ENCODE peak calls at places on chromosomes 1 and 21, in eight cellular contexts. R, M, Y, D, K, V, B and A are unnamed samples.

GRCh38 chr1:162617513-162617912 is 14.8 kb upstream of the DDR2 start:
- DNase-seq in Y (no peak), R (no peak), M (no peak), V (no peak), B (no peak), D (no peak), K (no peak), A (no peak)

GRCh38 chr1:107048255-107048654 is 8.2 kb upstream of the PRMT6 start:
- DNase-seq in R (no peak), Y (no peak), D (no peak), V (no peak), B (no peak), M (no peak), K (no peak), A (no peak)

GRCh38 chr1:16237343-16237830 is 404 bp upstream of the CPLANE2 start:
- DNase-seq in D (peak; percentile 65), R (no peak), K (no peak), B (peak; percentile 64), M (peak; percentile 65), Y (no peak), V (no peak), A (no peak)

GRCh38 chr1:176206006-176206960 is 803 bp downstream of the COP1 start:
- DNase-seq in K (no peak), Y (peak; percentile 51), R (peak; percentile 42), D (peak; percentile 24), V (peak; percentile 80), M (peak; percentile 63), B (peak; percentile 45), A (peak; percentile 49)

GRCh38 chr1:156368889-156369684 is at the start of gene RHBG:
- DNase-seq in M (peak; percentile 46), K (no peak), Y (no peak), V (peak; percentile 93), D (no peak), R (peak; percentile 5), B (no peak), A (peak; percentile 30)

GRCh38 chr1:64950284-64950809 is 16.0 kb downstream of the JAK1 start:
- DNase-seq in D (peak; percentile 21), B (no peak), R (no peak), V (no peak), Y (no peak), K (no peak), M (no peak), A (no peak)

GRCh38 chr1:228530951-228531731 is 44.0 kb downstream of the RNF187 start:
- DNase-seq in V (no peak), K (no peak), D (no peak), M (no peak), B (no peak), Y (no peak), R (no peak), A (no peak)

GRCh38 chr1:116418091-116418830 is 45.2 kb downstream of the ATP1A1 start:
- DNase-seq in Y (peak; percentile 76), M (peak; percentile 94), V (peak; percentile 90), D (peak; percentile 72), R (peak; percentile 79), K (peak; percentile 24), B (peak; percentile 80), A (peak; percentile 82)

GRCh38 chr1:119345398-119345797 is 23.2 kb upstream of the HAO2 start:
- DNase-seq in Y (no peak), M (no peak), D (no peak), K (no peak), V (no peak), R (no peak), B (no peak), A (no peak)

GRCh38 chr1:218521414-218522169 is 176.5 kb downstream of the TGFB2 start:
- DNase-seq in R (peak; percentile 28), K (peak; percentile 31), V (peak; percentile 88), Y (no peak), D (peak; percentile 65), M (peak; percentile 68), B (peak; percentile 60), A (peak; percentile 63)

GRCh38 chr1:29542476-29543015 is 306.2 kb downstream of the PTPRU start:
- DNase-seq in R (no peak), B (no peak), D (no peak), Y (no peak), V (no peak), M (no peak), K (no peak), A (no peak)

GRCh38 chr1:78358145-78358544 is 132.6 kb upstream of the PTGFR start:
- DNase-seq in Y (no peak), M (no peak), V (no peak), B (no peak), K (no peak), R (no peak), D (no peak), A (no peak)

GRCh38 chr1:200738348-200738732 is 353 bp upstream of the CAMSAP2 start:
- DNase-seq in Y (no peak), D (no peak), B (no peak), K (no peak), R (no peak), V (no peak), M (no peak), A (no peak)

GRCh38 chr1:192578144-192578909 is 2.8 kb downstream of the RGS1 start:
- DNase-seq in R (no peak), M (no peak), Y (no peak), D (no peak), B (no peak), K (no peak), V (no peak), A (no peak)

GRCh38 chr1:95369985-95370670 is 136.1 kb downstream of the RWDD3 start:
- DNase-seq in R (no peak), K (no peak), Y (no peak), M (no peak), B (no peak), V (no peak), D (no peak), A (no peak)

GRCh38 chr1:160665330-160666078 is 18.7 kb upstream of the SLAMF1 start:
- DNase-seq in B (peak; percentile 9), D (no peak), M (no peak), K (no peak), V (peak; percentile 6), R (no peak), Y (no peak), A (peak; percentile 28)

DNA sequence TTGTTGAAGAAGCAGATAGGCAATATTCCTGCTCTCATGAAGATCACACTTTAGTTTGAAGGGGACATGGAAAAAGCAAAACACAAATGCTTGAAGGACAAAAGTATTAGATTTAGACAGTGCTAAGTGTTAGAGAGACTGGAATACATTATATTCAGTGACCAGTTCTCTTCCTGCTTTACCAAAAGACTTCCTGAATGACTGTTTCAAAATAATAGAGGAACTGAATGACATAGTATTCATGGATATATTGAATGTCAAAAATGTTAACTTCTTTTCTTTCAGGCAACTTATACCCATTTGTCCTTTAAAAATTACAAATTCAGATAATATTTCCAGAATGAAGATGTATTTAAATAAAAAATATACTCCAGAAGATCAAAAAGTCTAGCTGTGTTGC is 178.0 kb upstream of the IVNS1ABP start:
- DNase-seq in K (no peak), R (no peak), V (no peak), D (no peak), M (no peak), Y (no peak), B (no peak), A (no peak)
- TF ChIP-seq CTCF in K (no peak), R (no peak), V (no peak), D (no peak), M (no peak), Y (no peak), B (no peak), A (no peak)

DNA sequence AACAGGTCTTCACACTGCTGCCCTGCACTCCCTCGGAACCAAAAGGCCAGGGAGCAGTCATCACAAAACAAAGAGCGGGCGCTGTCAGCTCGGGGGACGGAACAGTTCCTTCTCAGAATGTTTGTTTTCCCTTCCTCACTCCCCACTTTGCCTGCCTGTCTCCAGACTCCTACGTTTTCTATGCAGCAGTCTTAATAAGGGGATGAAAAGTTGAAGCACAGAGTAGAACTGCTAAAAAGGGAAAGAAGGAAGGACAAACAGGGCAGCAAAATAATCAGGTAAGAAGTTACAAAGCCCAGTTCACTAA is 738 bp upstream of the GPR161 start:
- DNase-seq in K (no peak), R (no peak), V (no peak), B (no peak), M (no peak), D (no peak), Y (no peak), A (no peak)
- H3K4me3 ChIP-seq in K (peak overlapping the region; percentile 64), R (peak overlapping the region; percentile 77), V (peak overlapping the region; percentile 77), B (peak overlapping the region; percentile 84), M (peak overlapping the region; percentile 73), D (peak overlapping the region; percentile 72), Y (peak overlapping the region; percentile 70), A (peak overlapping the region; percentile 68)

DNA sequence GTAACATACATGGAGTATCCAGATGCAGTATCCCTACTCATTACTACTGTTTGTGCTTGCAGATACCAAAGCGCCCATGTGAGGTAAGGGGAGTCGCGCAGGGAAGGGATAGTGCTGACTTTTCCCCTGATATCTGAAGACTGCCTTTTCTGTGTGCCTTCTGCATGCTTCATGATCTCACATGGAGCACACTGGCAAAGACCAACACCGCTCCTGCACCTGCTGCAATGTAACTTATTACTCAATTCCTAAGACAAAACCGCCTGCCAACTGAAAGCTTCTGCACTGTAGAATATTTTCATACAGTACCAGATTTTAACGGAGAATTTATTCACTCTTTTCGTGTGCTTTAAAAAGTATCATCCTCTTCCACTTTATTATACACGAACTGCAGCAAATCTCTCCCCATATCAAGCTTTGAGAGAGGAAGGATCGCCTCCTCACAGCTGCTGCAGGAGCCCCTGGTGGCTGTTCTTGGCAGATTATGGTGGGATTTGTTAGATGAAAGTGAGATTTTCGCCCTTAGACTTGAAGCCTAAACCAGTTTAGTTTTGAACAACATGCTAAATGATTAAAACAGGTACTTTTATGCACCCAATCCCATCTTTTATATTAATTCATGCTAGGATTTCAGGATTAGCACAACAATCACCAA is 99.1 kb downstream of the PTPN14 start:
- DNase-seq in K (no peak), M (no peak), R (no peak), D (no peak), V (peak; percentile 64), B (no peak), Y (no peak), A (no peak)
- TF ChIP-seq CTCF in K (no peak), M (peak; percentile 5), R (no peak), D (peak; percentile 3), V (peak; percentile 62), B (peak; percentile 15), Y (no peak), A (peak; percentile 42)

DNA sequence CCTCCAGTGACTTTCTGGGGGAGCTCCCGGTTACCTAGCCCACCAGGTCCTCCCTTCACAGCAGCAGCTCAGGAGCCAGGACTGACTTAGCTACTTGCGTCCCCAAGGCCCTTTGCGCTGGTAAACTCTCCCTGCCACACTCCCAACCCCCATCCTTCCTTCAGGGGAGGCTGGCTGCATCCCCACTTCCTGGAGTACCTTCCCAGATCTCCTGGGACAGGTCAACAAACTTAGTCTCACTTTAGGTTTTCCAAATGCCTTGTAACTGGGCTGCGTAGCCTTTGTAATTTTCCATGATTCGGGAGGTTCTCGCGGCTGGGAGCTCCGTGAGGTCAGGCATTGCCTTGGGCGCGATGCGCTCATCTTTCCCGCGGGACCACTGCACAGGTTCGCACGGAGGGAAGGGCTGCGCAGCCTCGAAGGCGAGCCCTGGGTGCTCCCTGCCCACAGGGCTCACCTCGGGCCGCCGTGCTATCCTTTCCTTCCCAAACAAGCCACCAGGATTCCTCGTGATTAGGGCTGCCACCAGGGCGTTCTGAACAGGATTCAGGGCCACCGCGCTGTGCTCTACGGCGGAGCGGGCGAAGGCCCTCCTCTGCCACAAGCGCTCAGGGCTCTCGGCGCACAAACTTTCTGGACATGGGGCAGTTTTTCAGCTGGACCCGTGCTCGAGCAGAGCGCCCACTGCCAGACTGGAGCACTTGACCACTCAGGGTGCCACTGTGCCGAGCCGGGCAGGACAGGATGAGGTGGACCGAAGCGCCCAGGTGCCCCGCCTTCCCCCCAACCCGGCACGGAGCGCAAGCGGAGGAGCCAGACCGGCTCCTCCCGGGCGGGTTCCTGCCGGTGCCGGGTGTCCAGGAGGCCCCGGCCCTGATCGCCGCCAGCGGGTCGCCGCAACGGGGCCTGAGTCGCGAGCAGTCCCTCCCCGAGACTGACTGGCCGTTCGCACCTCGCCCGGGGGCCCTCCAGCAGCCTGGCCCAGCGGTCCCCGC is 1.1 kb downstream of the TMPRSS2 start:
- DNase-seq in B (peak; percentile 3), K (no peak), Y (no peak), D (no peak), M (peak; percentile 5), R (no peak), V (peak; percentile 63), A (no peak)
- H3K4me3 ChIP-seq in B (no peak overlapping the region), K (no peak overlapping the region), Y (peak overlapping the region; percentile 29), D (no peak overlapping the region), M (no peak overlapping the region), R (no peak overlapping the region), V (peak overlapping the region; percentile 83), A (no peak overlapping the region)